ENCODE peak calls at places on chromosome 21, in four cellular contexts. M, A, F and Q are unnamed samples.

GRCh38 chr21:33975548-33976081 is 60.0 kb upstream of the ATP5PO start:
- DNase-seq in M (no peak), A (peak; percentile 45), F (no peak), Q (no peak)

GRCh38 chr21:33754493-33754892 is 112.2 kb downstream of the ITSN1 start:
- DNase-seq in A (no peak), F (no peak), M (no peak), Q (no peak)

GRCh38 chr21:34037446-34037845 is 35.9 kb upstream of the MRPS6 start:
- DNase-seq in F (no peak), M (no peak), A (peak; percentile 91), Q (no peak)

GRCh38 chr21:16420086-16420724 is 690.4 kb downstream of the USP25 start:
- DNase-seq in M (peak; percentile 40), A (peak; percentile 67), F (no peak), Q (peak; percentile 41)

GRCh38 chr21:31571879-31572278 is 87.6 kb upstream of the SOD1 start:
- DNase-seq in A (no peak), F (no peak), M (no peak), Q (no peak)

GRCh38 chr21:36541721-36542139 is 61.8 kb upstream of the CLDN14 start:
- DNase-seq in M (no peak), A (no peak), F (no peak), Q (no peak)

GRCh38 chr21:43880111-43880985 is 15.3 kb downstream of the AGPAT3 start:
- DNase-seq in A (peak; percentile 26), F (no peak), M (peak; percentile 58), Q (no peak)

GRCh38 chr21:33850401-33850800 is 65.2 kb downstream of the ATP5PO start:
- DNase-seq in M (no peak), F (no peak), A (no peak), Q (no peak)

GRCh38 chr21:35410656-35411055 is 361.6 kb upstream of the RUNX1 start:
- DNase-seq in M (no peak), A (no peak), F (no peak), Q (no peak)

GRCh38 chr21:39221282-39221996 is 38.2 kb upstream of the PSMG1 start:
- DNase-seq in M (no peak), A (no peak), F (no peak), Q (no peak)

GRCh38 chr21:36909901-36910561 is 56.4 kb downstream of the HLCS start:
- DNase-seq in A (peak; percentile 99), M (no peak), F (no peak), Q (peak; percentile 26)

GRCh38 chr21:44018813-44019567 is 6.9 kb downstream of the TRAPPC10 start:
- DNase-seq in F (no peak), A (no peak), M (no peak), Q (no peak)

GRCh38 chr21:35059742-35060141 is 10.6 kb upstream of the RUNX1 start:
- DNase-seq in F (no peak), A (peak; percentile 72), M (no peak), Q (no peak)

GRCh38 chr21:33205476-33205875 is 24.3 kb upstream of the IFNAR2 start:
- DNase-seq in M (no peak), F (no peak), A (no peak), Q (no peak)

GRCh38 chr21:34936874-34937563 is 112.1 kb downstream of the RUNX1 start:
- DNase-seq in M (no peak), A (no peak), F (no peak), Q (no peak)

GRCh38 chr21:32253215-32253641 is 25.6 kb downstream of the MIS18A start:
- DNase-seq in F (peak; percentile 26), A (peak; percentile 64), M (peak; percentile 30), Q (no peak)

GRCh38 chr21:18908641-18909040 is 505.1 kb upstream of the TMPRSS15 start:
- DNase-seq in A (no peak), F (no peak), M (no peak), Q (no peak)

GRCh38 chr21:31181089-31181757 is 142.9 kb upstream of the KRTAP19-8 start:
- DNase-seq in F (no peak), A (no peak), M (no peak), Q (no peak)

GRCh38 chr21:38300180-38300579 is 43.4 kb downstream of the KCNJ15 start:
- DNase-seq in M (no peak), F (no peak), A (no peak), Q (no peak)

GRCh38 chr21:14591882-14592281 is 45.8 kb upstream of the SAMSN1 start:
- DNase-seq in M (peak; percentile 11), F (peak; percentile 44), A (no peak), Q (peak; percentile 41)

GRCh38 chr21:17611414-17612022 is 1.2 kb downstream of the BTG3 start:
- DNase-seq in M (peak; percentile 75), A (peak; percentile 91), F (peak; percentile 75), Q (peak; percentile 97)

GRCh38 chr21:35989185-35989735 is 71.1 kb downstream of the SETD4 start:
- DNase-seq in A (no peak), M (peak; percentile 55), F (no peak), Q (peak; percentile 91)

GRCh38 chr21:25512095-25513086 is 94.9 kb downstream of the MRPL39 start:
- DNase-seq in F (no peak), A (no peak), M (no peak), Q (peak; percentile 29)

GRCh38 chr21:31030367-31031106 is 7.7 kb downstream of the KRTAP19-8 start:
- DNase-seq in A (no peak), F (no peak), M (no peak), Q (no peak)

GRCh38 chr21:44815225-44815624 is 2.6 kb downstream of the SUMO3 start:
- DNase-seq in M (no peak), F (no peak), A (no peak), Q (no peak)

GRCh38 chr21:19322360-19322759 is 918.8 kb upstream of the TMPRSS15 start:
- DNase-seq in F (no peak), M (no peak), A (no peak), Q (no peak)

GRCh38 chr21:29351691-29352090 is 53.0 kb downstream of the BACH1 start:
- DNase-seq in A (peak; percentile 97), M (no peak), F (no peak), Q (no peak)

GRCh38 chr21:44000360-44000759 is 11.7 kb upstream of the TRAPPC10 start:
- DNase-seq in F (no peak), A (no peak), M (no peak), Q (no peak)

GRCh38 chr21:31161157-31161556 is 122.9 kb upstream of the KRTAP19-8 start:
- DNase-seq in A (peak; percentile 77), F (no peak), M (no peak), Q (no peak)

GRCh38 chr21:42679319-42679981 is 26.0 kb downstream of the PDE9A start:
- DNase-seq in A (no peak), M (no peak), F (no peak), Q (no peak)
- TF ChIP-seq CTCF in A (no peak), M (no peak), F (no peak), Q (no peak)

GRCh38 chr21:26715116-26715515 is 130.1 kb downstream of the ADAMTS1 start:
- DNase-seq in M (no peak), F (no peak), A (no peak), Q (no peak)

GRCh38 chr21:26710155-26710554 is 135.1 kb downstream of the ADAMTS1 start:
- DNase-seq in F (no peak), M (no peak), A (no peak), Q (no peak)

GRCh38 chr21:26719750-26720149 is 125.5 kb downstream of the ADAMTS1 start:
- DNase-seq in A (no peak), M (peak; percentile 71), F (no peak), Q (no peak)

GRCh38 chr21:26717146-26717739 is 128.0 kb downstream of the ADAMTS1 start:
- DNase-seq in F (no peak), M (no peak), A (no peak), Q (no peak)

GRCh38 chr21:26715878-26716506 is 129.2 kb downstream of the ADAMTS1 start:
- DNase-seq in M (no peak), F (no peak), A (peak; percentile 12), Q (no peak)
- TF ChIP-seq CTCF in M (peak; percentile 84), F (no peak), A (peak; percentile 79), Q (no peak)

GRCh38 chr21:28235169-28235892 is 757.3 kb downstream of the LTN1 start:
- DNase-seq in F (no peak), M (no peak), A (no peak), Q (peak; percentile 76)
- TF ChIP-seq CTCF in F (no peak), M (no peak), A (no peak), Q (no peak)

GRCh38 chr21:40844935-40845334 is 2.0 kb downstream of the DSCAM start:
- DNase-seq in F (no peak), M (no peak), A (no peak), Q (no peak)

GRCh38 chr21:40840441-40840840 is 6.5 kb downstream of the DSCAM start:
- DNase-seq in A (peak; percentile 16), M (no peak), F (no peak), Q (no peak)

GRCh38 chr21:40842197-40842552 is 4.8 kb downstream of the DSCAM start:
- DNase-seq in A (no peak), F (no peak), M (no peak), Q (no peak)

GRCh38 chr21:40839551-40839950 is 7.4 kb downstream of the DSCAM start:
- DNase-seq in F (no peak), A (peak; percentile 19), M (no peak), Q (no peak)

DNA sequence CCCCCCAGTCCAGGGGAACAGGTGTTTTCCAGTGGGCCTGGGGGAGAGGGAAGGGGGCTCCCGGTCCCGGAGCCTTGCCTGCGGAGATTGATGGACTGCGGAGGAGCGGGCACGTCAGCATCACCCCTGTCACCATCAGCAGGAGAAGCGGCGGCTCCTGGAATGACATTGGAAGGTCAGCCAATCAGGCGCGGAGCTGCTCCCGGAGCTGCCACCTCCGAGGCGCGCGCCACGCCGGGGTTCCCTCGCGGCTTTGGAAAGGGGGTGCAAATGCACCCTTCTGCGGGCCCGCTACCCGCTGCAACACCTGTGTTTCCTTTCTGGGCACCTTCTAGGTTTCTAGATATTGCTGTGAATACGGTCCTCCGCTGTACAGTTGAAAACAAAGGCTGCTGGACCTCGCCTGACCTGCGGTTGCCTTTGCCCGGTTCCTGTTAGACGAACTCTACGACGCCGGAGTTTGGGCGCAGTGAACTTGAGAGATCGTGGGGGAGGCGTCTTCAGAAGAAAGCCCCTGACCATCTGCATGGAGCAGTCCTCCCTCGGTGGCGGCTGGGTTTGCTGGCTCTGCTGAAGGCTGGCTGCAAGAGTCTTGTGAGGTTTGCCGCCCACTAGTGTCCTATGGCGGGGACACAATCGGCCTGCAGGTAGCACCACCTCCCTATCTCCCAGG is 5.3 kb downstream of the DSCAM start:
- DNase-seq in F (no peak), M (no peak), A (peak; percentile 20), Q (no peak)
- TF ChIP-seq CTCF in F (no peak), M (no peak), A (peak; percentile 20), Q (no peak)

GRCh38 chr21:45818276-45818903 is 163.2 kb upstream of the COL6A1 start:
- DNase-seq in M (no peak), F (no peak), A (peak; percentile 77), Q (no peak)
- TF ChIP-seq CTCF in M (no peak), F (no peak), A (no peak), Q (no peak)